ENCODE peak calls at places on chromosomes 4 and X, in four cellular contexts. One of them, this sample, is unnamed.

GRCh38 chrX:21730011-21730410 is 27.9 kb downstream of the SMPX start:
- DNase-seq in stromal cell of bone marrow: no peak
- DNase-seq in NCI-H1092: no peak
- DNase-seq in NCI-H1436 treated with DMSO at 0.1 percent for 48 hours: no peak
- DNase-seq in this sample: no peak

GRCh38 chr4:119785963-119786362 is 157.4 kb upstream of the PDE5A start:
- DNase-seq in NCI-H1436 treated with DMSO at 0.1 percent for 48 hours: no peak
- DNase-seq in NCI-H1092: no peak
- DNase-seq in stromal cell of bone marrow: no peak
- DNase-seq in this sample: peak

GRCh38 chrX:22373766-22374165 is 101.1 kb downstream of the CBLL2 start:
- DNase-seq in NCI-H1436 treated with DMSO at 0.1 percent for 48 hours: no peak
- DNase-seq in stromal cell of bone marrow: no peak
- DNase-seq in NCI-H1092: no peak
- DNase-seq in this sample: no peak

GRCh38 chrX:17405225-17405969 is 30.4 kb downstream of the NHS start:
- DNase-seq in NCI-H1436 treated with DMSO at 0.1 percent for 48 hours: no peak
- DNase-seq in NCI-H1092: no peak
- DNase-seq in stromal cell of bone marrow: no peak
- DNase-seq in this sample: no peak

GRCh38 chrX:97597954-97598353 is 714.2 kb downstream of the RPA4 start:
- DNase-seq in NCI-H1092: no peak
- DNase-seq in NCI-H1436 treated with DMSO at 0.1 percent for 48 hours: no peak
- DNase-seq in stromal cell of bone marrow: no peak
- DNase-seq in this sample: no peak

GRCh38 chr4:38654273-38654672 is 9.7 kb upstream of the KLF3 start:
- DNase-seq in NCI-H1092: no peak
- DNase-seq in stromal cell of bone marrow: no peak
- DNase-seq in NCI-H1436 treated with DMSO at 0.1 percent for 48 hours: no peak
- DNase-seq in this sample: no peak

GRCh38 chr4:166169111-166169510 is 296.1 kb downstream of the TLL1 start:
- DNase-seq in NCI-H1092: no peak
- DNase-seq in stromal cell of bone marrow: peak
- DNase-seq in NCI-H1436 treated with DMSO at 0.1 percent for 48 hours: no peak
- DNase-seq in this sample: no peak

GRCh38 chrX:48493890-48494364 is 14.9 kb upstream of the PORCN start:
- DNase-seq in NCI-H1092: peak
- DNase-seq in NCI-H1436 treated with DMSO at 0.1 percent for 48 hours: no peak
- DNase-seq in stromal cell of bone marrow: no peak
- DNase-seq in this sample: peak

GRCh38 chrX:123550829-123551228 is 182.0 kb downstream of the THOC2 start:
- DNase-seq in NCI-H1436 treated with DMSO at 0.1 percent for 48 hours: no peak
- DNase-seq in NCI-H1092: no peak
- DNase-seq in stromal cell of bone marrow: no peak
- DNase-seq in this sample: no peak

GRCh38 chr4:103754844-103755243 is 35.1 kb upstream of the TACR3 start:
- DNase-seq in NCI-H1092: no peak
- DNase-seq in stromal cell of bone marrow: no peak
- DNase-seq in NCI-H1436 treated with DMSO at 0.1 percent for 48 hours: peak
- DNase-seq in this sample: no peak

GRCh38 chr4:106763044-106763443 is 273.1 kb downstream of the DKK2 start:
- DNase-seq in stromal cell of bone marrow: peak
- DNase-seq in NCI-H1436 treated with DMSO at 0.1 percent for 48 hours: no peak
- DNase-seq in NCI-H1092: no peak
- DNase-seq in this sample: no peak

GRCh38 chr4:2368779-2369437 is 49.5 kb downstream of the ZFYVE28 start:
- DNase-seq in NCI-H1436 treated with DMSO at 0.1 percent for 48 hours: no peak
- DNase-seq in stromal cell of bone marrow: no peak
- DNase-seq in NCI-H1092: no peak
- DNase-seq in this sample: no peak

GRCh38 chr4:15400911-15401671 is 26.7 kb upstream of the C1QTNF7 start:
- DNase-seq in stromal cell of bone marrow: peak
- DNase-seq in NCI-H1436 treated with DMSO at 0.1 percent for 48 hours: no peak
- DNase-seq in NCI-H1092: no peak
- DNase-seq in this sample: no peak

GRCh38 chr4:161359491-161359890 is 804.3 kb downstream of the FSTL5 start:
- DNase-seq in NCI-H1436 treated with DMSO at 0.1 percent for 48 hours: no peak
- DNase-seq in NCI-H1092: no peak
- DNase-seq in stromal cell of bone marrow: no peak
- DNase-seq in this sample: no peak

GRCh38 chr4:88457307-88458090 is 580 bp downstream of the HERC5 start:
- DNase-seq in NCI-H1092: no peak
- DNase-seq in NCI-H1436 treated with DMSO at 0.1 percent for 48 hours: no peak
- DNase-seq in stromal cell of bone marrow: no peak
- DNase-seq in this sample: peak

GRCh38 chr4:1072830-1073446 is 40.4 kb downstream of the RNF212 start:
- DNase-seq in NCI-H1436 treated with DMSO at 0.1 percent for 48 hours: no peak
- DNase-seq in stromal cell of bone marrow: peak
- DNase-seq in NCI-H1092: peak
- DNase-seq in this sample: peak

This sample was measured in NCI-H146.